ENCODE peak calls at places on chromosomes 3 and 15, in seven cellular contexts. One of them, this sample, is unnamed.

GRCh38 chr3:194827486-194827885 is 141.8 kb downstream of the FAM43A start:
- DNase-seq in stimulated activated CD4-positive, alpha-beta T cell treated with anti-CD3 and anti-CD28 coated beads, Interleukin-15, amount 100 ng/mL, for 1 hour: no peak
- DNase-seq in GM20000: no peak
- DNase-seq in fibroblast of pulmonary artery: no peak
- DNase-seq in left ventricle myocardium inferior: no peak
- DNase-seq in tibial nerve: no peak
- DNase-seq in ascending aorta: no peak
- DNase-seq in this sample: no peak

GRCh38 chr15:32691316-32692032 is 26.3 kb upstream of the GREM1 start:
- DNase-seq in stimulated activated CD4-positive, alpha-beta T cell treated with anti-CD3 and anti-CD28 coated beads, Interleukin-15, amount 100 ng/mL, for 1 hour: no peak
- DNase-seq in GM20000: no peak
- DNase-seq in fibroblast of pulmonary artery: no peak
- DNase-seq in left ventricle myocardium inferior: no peak
- DNase-seq in tibial nerve: no peak
- DNase-seq in ascending aorta: no peak
- DNase-seq in this sample: no peak

GRCh38 chr3:23341147-23341838 is 138.2 kb downstream of the UBE2E2 start:
- DNase-seq in stimulated activated CD4-positive, alpha-beta T cell treated with anti-CD3 and anti-CD28 coated beads, Interleukin-15, amount 100 ng/mL, for 1 hour: no peak
- DNase-seq in GM20000: peak
- DNase-seq in fibroblast of pulmonary artery: no peak
- DNase-seq in left ventricle myocardium inferior: no peak
- DNase-seq in tibial nerve: no peak
- DNase-seq in ascending aorta: no peak
- DNase-seq in this sample: no peak

GRCh38 chr15:45093013-45093412 is 21.0 kb downstream of the DUOX2 start:
- DNase-seq in stimulated activated CD4-positive, alpha-beta T cell treated with anti-CD3 and anti-CD28 coated beads, Interleukin-15, amount 100 ng/mL, for 1 hour: no peak
- DNase-seq in GM20000: no peak
- DNase-seq in fibroblast of pulmonary artery: no peak
- DNase-seq in left ventricle myocardium inferior: no peak
- DNase-seq in tibial nerve: no peak
- DNase-seq in ascending aorta: no peak
- DNase-seq in this sample: no peak

GRCh38 chr15:93088981-93089854 is at the start of gene RGMA:
- DNase-seq in stimulated activated CD4-positive, alpha-beta T cell treated with anti-CD3 and anti-CD28 coated beads, Interleukin-15, amount 100 ng/mL, for 1 hour: no peak
- DNase-seq in GM20000: peak
- DNase-seq in fibroblast of pulmonary artery: no peak
- DNase-seq in left ventricle myocardium inferior: peak
- DNase-seq in tibial nerve: no peak
- DNase-seq in ascending aorta: no peak
- DNase-seq in this sample: peak

GRCh38 chr3:128482857-128483656 is 9.9 kb downstream of the GATA2 start:
- DNase-seq in stimulated activated CD4-positive, alpha-beta T cell treated with anti-CD3 and anti-CD28 coated beads, Interleukin-15, amount 100 ng/mL, for 1 hour: no peak
- DNase-seq in GM20000: no peak
- DNase-seq in fibroblast of pulmonary artery: peak
- DNase-seq in left ventricle myocardium inferior: no peak
- DNase-seq in tibial nerve: no peak
- DNase-seq in ascending aorta: no peak
- DNase-seq in this sample: no peak

GRCh38 chr3:161108840-161109239 is 3.7 kb upstream of the B3GALNT1 start:
- DNase-seq in stimulated activated CD4-positive, alpha-beta T cell treated with anti-CD3 and anti-CD28 coated beads, Interleukin-15, amount 100 ng/mL, for 1 hour: no peak
- DNase-seq in GM20000: no peak
- DNase-seq in fibroblast of pulmonary artery: peak
- DNase-seq in left ventricle myocardium inferior: no peak
- DNase-seq in tibial nerve: no peak
- DNase-seq in ascending aorta: no peak
- DNase-seq in this sample: no peak

GRCh38 chr3:141646760-141647561 is 91.1 kb upstream of the RNF7 start:
- DNase-seq in stimulated activated CD4-positive, alpha-beta T cell treated with anti-CD3 and anti-CD28 coated beads, Interleukin-15, amount 100 ng/mL, for 1 hour: no peak
- DNase-seq in GM20000: no peak
- DNase-seq in fibroblast of pulmonary artery: peak
- DNase-seq in left ventricle myocardium inferior: no peak
- DNase-seq in tibial nerve: peak
- DNase-seq in ascending aorta: no peak
- DNase-seq in this sample: peak

GRCh38 chr3:149604125-149604851 is 53.5 kb downstream of the WWTR1 start:
- DNase-seq in stimulated activated CD4-positive, alpha-beta T cell treated with anti-CD3 and anti-CD28 coated beads, Interleukin-15, amount 100 ng/mL, for 1 hour: no peak
- DNase-seq in GM20000: no peak
- DNase-seq in fibroblast of pulmonary artery: no peak
- DNase-seq in left ventricle myocardium inferior: no peak
- DNase-seq in tibial nerve: no peak
- DNase-seq in ascending aorta: no peak
- DNase-seq in this sample: no peak

GRCh38 chr3:42652251-42652610 is 1.3 kb upstream of the ZBTB47 start:
- DNase-seq in stimulated activated CD4-positive, alpha-beta T cell treated with anti-CD3 and anti-CD28 coated beads, Interleukin-15, amount 100 ng/mL, for 1 hour: no peak
- DNase-seq in GM20000: no peak
- DNase-seq in fibroblast of pulmonary artery: no peak
- DNase-seq in left ventricle myocardium inferior: no peak
- DNase-seq in tibial nerve: no peak
- DNase-seq in ascending aorta: no peak
- DNase-seq in this sample: no peak

GRCh38 chr3:12970684-12971083 is 102.5 kb downstream of the IQSEC1 start:
- DNase-seq in stimulated activated CD4-positive, alpha-beta T cell treated with anti-CD3 and anti-CD28 coated beads, Interleukin-15, amount 100 ng/mL, for 1 hour: no peak
- DNase-seq in GM20000: no peak
- DNase-seq in fibroblast of pulmonary artery: no peak
- DNase-seq in left ventricle myocardium inferior: no peak
- DNase-seq in tibial nerve: no peak
- DNase-seq in ascending aorta: no peak
- DNase-seq in this sample: no peak

GRCh38 chr15:31270767-31271166 is 55.9 kb upstream of the KLF13 start:
- DNase-seq in stimulated activated CD4-positive, alpha-beta T cell treated with anti-CD3 and anti-CD28 coated beads, Interleukin-15, amount 100 ng/mL, for 1 hour: no peak
- DNase-seq in GM20000: no peak
- DNase-seq in fibroblast of pulmonary artery: no peak
- DNase-seq in left ventricle myocardium inferior: no peak
- DNase-seq in tibial nerve: no peak
- DNase-seq in ascending aorta: no peak
- DNase-seq in this sample: no peak

GRCh38 chr3:64555351-64555750 is 132.4 kb downstream of the ADAMTS9 start:
- DNase-seq in stimulated activated CD4-positive, alpha-beta T cell treated with anti-CD3 and anti-CD28 coated beads, Interleukin-15, amount 100 ng/mL, for 1 hour: no peak
- DNase-seq in GM20000: no peak
- DNase-seq in fibroblast of pulmonary artery: no peak
- DNase-seq in left ventricle myocardium inferior: no peak
- DNase-seq in tibial nerve: no peak
- DNase-seq in ascending aorta: no peak
- DNase-seq in this sample: no peak

GRCh38 chr15:60766391-60767128 is 287.6 kb upstream of the ICE2 start:
- DNase-seq in stimulated activated CD4-positive, alpha-beta T cell treated with anti-CD3 and anti-CD28 coated beads, Interleukin-15, amount 100 ng/mL, for 1 hour: no peak
- DNase-seq in GM20000: no peak
- DNase-seq in fibroblast of pulmonary artery: no peak
- DNase-seq in left ventricle myocardium inferior: no peak
- DNase-seq in tibial nerve: no peak
- DNase-seq in ascending aorta: no peak
- DNase-seq in this sample: no peak

GRCh38 chr15:96870510-96871039 is 540.1 kb downstream of the NR2F2 start:
- DNase-seq in stimulated activated CD4-positive, alpha-beta T cell treated with anti-CD3 and anti-CD28 coated beads, Interleukin-15, amount 100 ng/mL, for 1 hour: no peak
- DNase-seq in GM20000: no peak
- DNase-seq in fibroblast of pulmonary artery: no peak
- DNase-seq in left ventricle myocardium inferior: no peak
- DNase-seq in tibial nerve: no peak
- DNase-seq in ascending aorta: no peak
- DNase-seq in this sample: no peak

GRCh38 chr15:85154061-85154460 is 172.4 kb downstream of the PDE8A start:
- DNase-seq in stimulated activated CD4-positive, alpha-beta T cell treated with anti-CD3 and anti-CD28 coated beads, Interleukin-15, amount 100 ng/mL, for 1 hour: no peak
- DNase-seq in GM20000: no peak
- DNase-seq in fibroblast of pulmonary artery: no peak
- DNase-seq in left ventricle myocardium inferior: no peak
- DNase-seq in tibial nerve: no peak
- DNase-seq in ascending aorta: no peak
- DNase-seq in this sample: no peak

GRCh38 chr3:46700772-46701171 is 420 bp upstream of the TMIE start:
- DNase-seq in stimulated activated CD4-positive, alpha-beta T cell treated with anti-CD3 and anti-CD28 coated beads, Interleukin-15, amount 100 ng/mL, for 1 hour: no peak
- DNase-seq in GM20000: no peak
- DNase-seq in fibroblast of pulmonary artery: no peak
- DNase-seq in left ventricle myocardium inferior: peak
- DNase-seq in tibial nerve: no peak
- DNase-seq in ascending aorta: no peak
- DNase-seq in this sample: no peak

GRCh38 chr3:19967812-19968211 is 20.9 kb downstream of the RAB5A start:
- DNase-seq in stimulated activated CD4-positive, alpha-beta T cell treated with anti-CD3 and anti-CD28 coated beads, Interleukin-15, amount 100 ng/mL, for 1 hour: no peak
- DNase-seq in GM20000: no peak
- DNase-seq in fibroblast of pulmonary artery: no peak
- DNase-seq in left ventricle myocardium inferior: no peak
- DNase-seq in tibial nerve: no peak
- DNase-seq in ascending aorta: no peak
- DNase-seq in this sample: no peak

GRCh38 chr3:11717301-11717700 is 73.6 kb upstream of the VGLL4 start:
- DNase-seq in stimulated activated CD4-positive, alpha-beta T cell treated with anti-CD3 and anti-CD28 coated beads, Interleukin-15, amount 100 ng/mL, for 1 hour: no peak
- DNase-seq in GM20000: no peak
- DNase-seq in fibroblast of pulmonary artery: peak
- DNase-seq in left ventricle myocardium inferior: no peak
- DNase-seq in tibial nerve: no peak
- DNase-seq in ascending aorta: no peak
- DNase-seq in this sample: no peak

GRCh38 chr15:84714816-84715215 is 1.1 kb downstream of the SEC11A start:
- DNase-seq in stimulated activated CD4-positive, alpha-beta T cell treated with anti-CD3 and anti-CD28 coated beads, Interleukin-15, amount 100 ng/mL, for 1 hour: no peak
- DNase-seq in GM20000: no peak
- DNase-seq in fibroblast of pulmonary artery: no peak
- DNase-seq in left ventricle myocardium inferior: no peak
- DNase-seq in tibial nerve: no peak
- DNase-seq in ascending aorta: no peak
- DNase-seq in this sample: no peak

GRCh38 chr15:88663216-88663615 is 24.4 kb downstream of the ISG20 start:
- DNase-seq in stimulated activated CD4-positive, alpha-beta T cell treated with anti-CD3 and anti-CD28 coated beads, Interleukin-15, amount 100 ng/mL, for 1 hour: no peak
- DNase-seq in GM20000: no peak
- DNase-seq in fibroblast of pulmonary artery: no peak
- DNase-seq in left ventricle myocardium inferior: no peak
- DNase-seq in tibial nerve: no peak
- DNase-seq in ascending aorta: no peak
- DNase-seq in this sample: no peak

GRCh38 chr15:39466428-39466827 is 114.5 kb upstream of the THBS1 start:
- DNase-seq in stimulated activated CD4-positive, alpha-beta T cell treated with anti-CD3 and anti-CD28 coated beads, Interleukin-15, amount 100 ng/mL, for 1 hour: no peak
- DNase-seq in GM20000: no peak
- DNase-seq in fibroblast of pulmonary artery: no peak
- DNase-seq in left ventricle myocardium inferior: peak
- DNase-seq in tibial nerve: no peak
- DNase-seq in ascending aorta: no peak
- DNase-seq in this sample: no peak

GRCh38 chr3:29274667-29275066 is 6.2 kb upstream of the RBMS3 start:
- DNase-seq in stimulated activated CD4-positive, alpha-beta T cell treated with anti-CD3 and anti-CD28 coated beads, Interleukin-15, amount 100 ng/mL, for 1 hour: no peak
- DNase-seq in GM20000: no peak
- DNase-seq in fibroblast of pulmonary artery: no peak
- DNase-seq in left ventricle myocardium inferior: no peak
- DNase-seq in tibial nerve: no peak
- DNase-seq in ascending aorta: no peak
- DNase-seq in this sample: no peak

GRCh38 chr3:61943975-61944374 is 382.6 kb downstream of the PTPRG start:
- DNase-seq in stimulated activated CD4-positive, alpha-beta T cell treated with anti-CD3 and anti-CD28 coated beads, Interleukin-15, amount 100 ng/mL, for 1 hour: no peak
- DNase-seq in GM20000: no peak
- DNase-seq in fibroblast of pulmonary artery: no peak
- DNase-seq in left ventricle myocardium inferior: no peak
- DNase-seq in tibial nerve: no peak
- DNase-seq in ascending aorta: no peak
- DNase-seq in this sample: no peak

GRCh38 chr3:175193815-175194518 is 334.8 kb downstream of the NAALADL2 start:
- DNase-seq in stimulated activated CD4-positive, alpha-beta T cell treated with anti-CD3 and anti-CD28 coated beads, Interleukin-15, amount 100 ng/mL, for 1 hour: no peak
- DNase-seq in GM20000: peak
- DNase-seq in fibroblast of pulmonary artery: peak
- DNase-seq in left ventricle myocardium inferior: no peak
- DNase-seq in tibial nerve: no peak
- DNase-seq in ascending aorta: no peak
- DNase-seq in this sample: no peak

GRCh38 chr15:84657748-84658079 is 285 bp downstream of the NMB start:
- DNase-seq in stimulated activated CD4-positive, alpha-beta T cell treated with anti-CD3 and anti-CD28 coated beads, Interleukin-15, amount 100 ng/mL, for 1 hour: no peak
- DNase-seq in GM20000: no peak
- DNase-seq in fibroblast of pulmonary artery: no peak
- DNase-seq in left ventricle myocardium inferior: no peak
- DNase-seq in tibial nerve: no peak
- DNase-seq in ascending aorta: no peak
- DNase-seq in this sample: no peak

GRCh38 chr3:125024817-125025216 is 31.0 kb downstream of the HEG1 start:
- DNase-seq in stimulated activated CD4-positive, alpha-beta T cell treated with anti-CD3 and anti-CD28 coated beads, Interleukin-15, amount 100 ng/mL, for 1 hour: no peak
- DNase-seq in GM20000: no peak
- DNase-seq in fibroblast of pulmonary artery: no peak
- DNase-seq in left ventricle myocardium inferior: peak
- DNase-seq in tibial nerve: peak
- DNase-seq in ascending aorta: no peak
- DNase-seq in this sample: no peak

GRCh38 chr15:60396100-60396499 is 1.7 kb downstream of the ANXA2 start:
- DNase-seq in stimulated activated CD4-positive, alpha-beta T cell treated with anti-CD3 and anti-CD28 coated beads, Interleukin-15, amount 100 ng/mL, for 1 hour: no peak
- DNase-seq in GM20000: no peak
- DNase-seq in fibroblast of pulmonary artery: no peak
- DNase-seq in left ventricle myocardium inferior: no peak
- DNase-seq in tibial nerve: no peak
- DNase-seq in ascending aorta: no peak
- DNase-seq in this sample: no peak

GRCh38 chr3:195114786-195115597 is 156.0 kb downstream of the XXYLT1 start:
- DNase-seq in stimulated activated CD4-positive, alpha-beta T cell treated with anti-CD3 and anti-CD28 coated beads, Interleukin-15, amount 100 ng/mL, for 1 hour: no peak
- DNase-seq in GM20000: no peak
- DNase-seq in fibroblast of pulmonary artery: no peak
- DNase-seq in left ventricle myocardium inferior: no peak
- DNase-seq in tibial nerve: no peak
- DNase-seq in ascending aorta: no peak
- DNase-seq in this sample: no peak

GRCh38 chr15:34304613-34305012 is 33.0 kb downstream of the SLC12A6 start:
- DNase-seq in stimulated activated CD4-positive, alpha-beta T cell treated with anti-CD3 and anti-CD28 coated beads, Interleukin-15, amount 100 ng/mL, for 1 hour: no peak
- DNase-seq in GM20000: no peak
- DNase-seq in fibroblast of pulmonary artery: peak
- DNase-seq in left ventricle myocardium inferior: no peak
- DNase-seq in tibial nerve: no peak
- DNase-seq in ascending aorta: no peak
- DNase-seq in this sample: no peak

GRCh38 chr3:195883160-195883559 is 25.2 kb downstream of the TNK2 start:
- DNase-seq in stimulated activated CD4-positive, alpha-beta T cell treated with anti-CD3 and anti-CD28 coated beads, Interleukin-15, amount 100 ng/mL, for 1 hour: no peak
- DNase-seq in GM20000: no peak
- DNase-seq in fibroblast of pulmonary artery: no peak
- DNase-seq in left ventricle myocardium inferior: no peak
- DNase-seq in tibial nerve: no peak
- DNase-seq in ascending aorta: no peak
- DNase-seq in this sample: no peak

This sample was measured in NCI-H1930.